ENCODE peak calls at places on chromosomes 11 and 22, in nine cellular contexts. W is thyroid gland, N is adrenal gland, S is right lobe of liver, K is tibial nerve, L is body of pancreas, G is suprapubic skin, E is IMR-90, A is sigmoid colon. X is an unnamed sample. For H3K4me1, the result is how much of the 10 kb centered on the place peaks cover.

GRCh38 chr22:27686534-27686933 is 115.0 kb downstream of the MN1 start:
- DNase-seq in L (peak), A (peak), S (no peak), N (peak), G (peak), K (no peak), W (peak), E (peak), X (no peak)

GRCh38 chr11:123308077-123308476 is 113.0 kb upstream of the CLMP start:
- DNase-seq in E (peak), G (no peak), N (no peak), A (no peak), L (no peak), K (no peak), S (no peak), W (peak), X (no peak)

GRCh38 chr22:31829505-31829904 is 75.7 kb downstream of the DEPDC5 start:
- DNase-seq in W (no peak), K (no peak), N (peak), G (no peak), E (peak), A (no peak), L (no peak), S (no peak), X (no peak)

GRCh38 chr11:47510231-47510630 is 42.7 kb downstream of the CELF1 start:
- DNase-seq in S (no peak), E (peak), W (no peak), G (no peak), A (no peak), K (no peak), L (no peak), N (no peak), X (no peak)

GRCh38 chr11:78930810-78931209 is 356.1 kb upstream of the NARS2 start:
- DNase-seq in K (no peak), W (no peak), L (no peak), A (peak), G (no peak), N (no peak), E (no peak), S (no peak), X (no peak)

GRCh38 chr11:122808494-122808893 is 29.8 kb upstream of the CRTAM start:
- DNase-seq in K (no peak), G (no peak), N (no peak), E (peak), W (no peak), L (no peak), S (no peak), A (no peak), X (no peak)

GRCh38 chr11:64379160-64379559 is 20.2 kb downstream of the RPS6KA4 start:
- DNase-seq in E (no peak), N (no peak), L (no peak), S (no peak), G (no peak), W (no peak), A (no peak), K (no peak), X (no peak)

GRCh38 chr11:34425360-34425759 is 13.4 kb upstream of the CAT start:
- DNase-seq in A (no peak), E (no peak), N (no peak), K (no peak), L (no peak), W (no peak), G (no peak), S (no peak), X (no peak)

GRCh38 chr11:72553748-72554147 is 119.4 kb upstream of the CLPB start:
- DNase-seq in E (no peak), N (no peak), S (no peak), K (no peak), W (no peak), L (no peak), G (no peak), A (no peak), X (no peak)

GRCh38 chr11:96314326-96315050 is 28.5 kb downstream of the MAML2 start:
- DNase-seq in S (no peak), K (no peak), L (no peak), E (peak), N (no peak), A (no peak), W (no peak), G (no peak), X (no peak)

GRCh38 chr22:40721266-40721665 is 42.0 kb downstream of the MCHR1 start:
- DNase-seq in S (no peak), N (no peak), E (peak), A (no peak), K (no peak), L (no peak), W (no peak), G (no peak), X (no peak)

GRCh38 chr22:37747090-37747714 is 50.4 kb downstream of the TRIOBP start:
- DNase-seq in G (no peak), K (no peak), L (peak), A (peak), N (peak), W (peak), E (peak), S (no peak), X (no peak)

GRCh38 chr11:130114281-130114680 is 44.6 kb downstream of the APLP2 start:
- DNase-seq in N (no peak), G (no peak), L (no peak), K (no peak), W (no peak), A (no peak), S (no peak), E (no peak), X (no peak)

GRCh38 chr11:130168105-130168504 is 8.5 kb downstream of the ST14 start:
- DNase-seq in W (no peak), L (no peak), E (peak), K (no peak), S (no peak), N (no peak), G (no peak), A (no peak), X (no peak)

GRCh38 chr11:11486002-11486401 is 133.0 kb upstream of the CSNK2A3 start:
- DNase-seq in W (peak), E (no peak), S (peak), N (no peak), G (no peak), A (no peak), L (peak), K (no peak), X (no peak)

GRCh38 chr11:112881461-112881860 is 79.8 kb upstream of the NCAM1 start:
- DNase-seq in S (no peak), G (peak), A (peak), L (peak), W (peak), K (no peak), N (peak), E (no peak), X (peak)

GRCh38 chr22:38347181-38347943 is 30.1 kb upstream of the CSNK1E start:
- DNase-seq in A (peak), S (no peak), K (peak), N (peak), G (peak), W (peak), E (no peak), L (no peak), X (no peak)

GRCh38 chr11:111954154-111954553 is 17.0 kb downstream of the DIXDC1 start:
- DNase-seq in A (no peak), K (no peak), G (no peak), L (no peak), N (no peak), S (no peak), E (no peak), W (no peak), X (no peak)

GRCh38 chr11:65506770-65507485 is 8.1 kb downstream of the MALAT1 start:
- DNase-seq in E (peak), L (peak), N (peak), W (peak), G (peak), A (peak), S (no peak), K (no peak), X (no peak)

GRCh38 chr11:57566035-57566504 is 1.4 kb downstream of the UBE2L6 start:
- DNase-seq in K (no peak), G (no peak), W (peak), S (peak), N (no peak), L (no peak), A (no peak), E (peak), X (no peak)

GRCh38 chr11:9260182-9261146 is 4.7 kb downstream of the DENND5A start:
- DNase-seq in K (no peak), L (no peak), N (no peak), S (no peak), A (no peak), W (no peak), G (no peak), E (no peak), X (no peak)

GRCh38 chr11:71184421-71185210 is 67.8 kb downstream of the SHANK2 start:
- DNase-seq in S (peak), E (no peak), G (peak), K (no peak), N (no peak), L (peak), W (no peak), A (peak), X (no peak)

GRCh38 chr22:30204742-30205111 is 41.8 kb downstream of the LIF start:
- DNase-seq in K (no peak), N (no peak), E (peak), W (no peak), A (no peak), G (peak), S (no peak), L (no peak), X (no peak)

GRCh38 chr11:85685131-85685819 is 720 bp downstream of the CCDC89 start:
- DNase-seq in G (no peak), N (no peak), K (no peak), A (peak), S (no peak), E (peak), L (no peak), W (no peak), X (no peak)

GRCh38 chr11:73962097-73962705 is 11.4 kb downstream of the DNAJB13 start:
- DNase-seq in L (no peak), S (no peak), N (no peak), W (no peak), A (no peak), E (no peak), G (peak), K (no peak), X (no peak)

GRCh38 chr11:126361400-126361799 is 5.9 kb downstream of the ST3GAL4 start:
- DNase-seq in E (no peak), G (peak), K (no peak), S (no peak), A (peak), L (no peak), N (no peak), W (no peak), X (no peak)

GRCh38 chr11:86183694-86184093 is 60.9 kb upstream of the EED start:
- DNase-seq in G (no peak), L (no peak), N (no peak), K (no peak), E (peak), A (no peak), W (no peak), S (no peak), X (no peak)

GRCh38 chr11:110131386-110132123 is 38.4 kb downstream of the ZC3H12C start:
- DNase-seq in A (no peak), K (no peak), L (no peak), G (no peak), W (no peak), E (no peak), N (no peak), S (no peak), X (no peak)

GRCh38 chr11:68213135-68213515 is at the start of gene KMT5B:
- DNase-seq in K (no peak), W (peak), G (no peak), A (no peak), S (peak), L (peak), E (peak), N (peak), X (no peak)

GRCh38 chr11:126476256-126476970 is 120.9 kb downstream of the ST3GAL4 start:
- DNase-seq in N (no peak), E (no peak), K (no peak), A (no peak), W (no peak), S (no peak), L (no peak), G (no peak), X (no peak)

GRCh38 chr22:48647606-48648515 is 1179.8 kb downstream of the BRD1 start:
- DNase-seq in K (no peak), N (no peak), E (no peak), W (no peak), L (no peak), S (no peak), A (no peak), G (no peak), X (no peak)

GRCh38 chr11:96090711-96091110 is 166.8 kb upstream of the MTMR2 start:
- DNase-seq in W (no peak), S (no peak), L (no peak), G (no peak), K (no peak), E (peak), A (no peak), N (no peak), X (no peak)

GRCh38 chr11:61971177-61972111 is 4.0 kb upstream of the FTH1 start:
- DNase-seq in L (peak), E (peak), K (peak), G (peak), W (peak), A (peak), N (peak), S (peak), X (peak)

GRCh38 chr22:23074451-23074850 is 4.1 kb downstream of the GNAZ start:
- DNase-seq in L (no peak), G (no peak), A (peak), E (no peak), K (no peak), W (no peak), N (no peak), S (no peak), X (no peak)

GRCh38 chr11:92224394-92225205 is at the start of gene FAT3:
- DNase-seq in L (peak), G (no peak), N (no peak), W (no peak), K (no peak), E (peak), S (no peak), A (peak), X (no peak)

GRCh38 chr11:114200785-114201184 is 95.4 kb upstream of the NNMT start:
- DNase-seq in E (no peak), N (no peak), W (no peak), S (no peak), L (no peak), G (no peak), K (no peak), A (no peak), X (no peak)

GRCh38 chr11:114199051-114199450 is 97.1 kb upstream of the NNMT start:
- DNase-seq in S (no peak), G (no peak), K (no peak), A (no peak), N (no peak), W (no peak), L (no peak), E (no peak), X (no peak)

GRCh38 chr11:114200351-114200750 is 95.8 kb upstream of the NNMT start:
- DNase-seq in S (no peak), G (no peak), N (no peak), A (no peak), E (no peak), W (no peak), L (no peak), K (no peak), X (no peak)

GRCh38 chr11:114202011-114202609 is 94.1 kb upstream of the NNMT start:
- DNase-seq in S (no peak), G (no peak), K (no peak), A (no peak), L (no peak), N (no peak), E (no peak), W (no peak), X (no peak)

GRCh38 chr11:114201219-114201618 is 95.0 kb upstream of the NNMT start:
- DNase-seq in A (no peak), E (no peak), W (no peak), G (no peak), K (no peak), S (no peak), N (no peak), L (no peak), X (no peak)
- H3K4me1 ChIP-seq in A (half or more), E (under half), W (under half), G (under half), K (under half), S (under half), N (half or more), L (under half), X (half or more)

DNA sequence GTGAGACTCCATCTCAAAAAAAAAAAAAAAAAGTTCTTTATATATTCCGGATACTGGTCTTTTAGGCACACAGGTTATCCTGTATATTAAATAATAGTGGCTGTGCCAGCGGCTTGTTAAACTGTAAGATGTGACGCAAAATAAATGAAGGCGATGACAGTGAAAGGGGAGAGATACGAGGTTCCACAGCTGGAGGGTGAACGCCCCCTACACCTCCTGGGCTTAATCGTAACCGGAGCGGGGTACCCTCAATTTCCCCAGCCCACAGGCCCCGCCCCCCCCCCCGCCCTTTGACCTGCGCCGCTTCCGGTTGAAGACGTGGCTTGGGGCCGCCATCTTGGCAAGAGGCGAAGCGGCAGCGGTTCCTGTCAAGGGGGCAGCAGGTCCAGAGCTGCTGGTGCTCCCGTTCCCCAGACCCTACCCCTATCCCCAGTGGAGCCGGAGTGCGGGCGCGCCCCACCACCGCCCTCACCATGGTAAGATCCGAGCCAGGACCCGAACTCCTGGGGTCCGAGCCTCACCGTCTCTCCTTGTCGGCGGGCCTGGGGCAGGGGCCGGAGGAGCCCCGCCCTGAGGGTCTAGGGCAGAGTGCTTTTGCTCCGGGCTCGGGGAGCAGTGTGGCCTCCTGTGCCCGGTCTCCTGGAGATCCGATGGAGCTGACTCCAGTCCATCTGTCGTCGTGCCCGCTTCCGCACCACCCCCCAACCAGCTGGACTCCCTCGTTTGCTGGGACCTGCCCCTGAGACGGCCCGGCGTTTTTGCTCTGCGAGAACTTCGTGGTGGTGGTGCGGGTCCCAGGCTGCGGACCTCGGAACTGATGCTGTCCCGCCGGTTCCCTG is at the start of gene ARCN1:
- DNase-seq in G (peak), S (peak), E (peak), W (peak), N (peak), K (peak), L (peak), A (peak), X (peak)
- TF ChIP-seq POLR2A in G (no peak), S (peak), E (peak), W (no peak), N (no peak), K (peak), L (peak), A (no peak), X (no peak)

DNA sequence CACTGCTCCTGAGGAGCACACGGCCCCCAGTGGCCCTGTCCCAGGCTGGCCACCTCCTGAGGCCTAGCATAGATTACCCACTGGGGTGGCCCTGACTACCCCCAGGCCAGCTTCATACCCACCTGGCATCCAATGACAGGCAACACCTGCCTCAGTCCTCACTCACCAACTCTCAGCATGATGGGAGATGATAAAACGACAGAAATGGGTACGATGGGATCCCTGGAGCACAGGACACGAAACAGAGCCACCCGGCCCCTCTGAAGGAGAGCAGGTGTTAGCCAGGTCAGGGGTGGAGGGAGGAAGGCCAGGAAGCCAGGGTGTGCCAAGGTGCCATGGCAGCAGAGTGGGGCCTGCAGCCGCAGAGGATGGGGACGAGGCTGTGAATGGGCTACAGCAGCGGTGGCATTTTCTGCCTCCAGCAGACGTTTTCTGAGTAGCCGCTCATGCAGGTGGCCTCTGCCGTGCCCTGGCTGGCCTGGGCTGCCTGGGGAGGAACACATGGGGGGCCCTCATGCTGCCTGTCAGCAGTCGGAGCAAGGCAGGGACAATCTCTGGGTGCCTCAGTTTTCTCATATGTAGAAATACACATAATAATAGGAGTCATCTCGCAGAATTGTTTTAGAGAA is 50.2 kb upstream of the FGF3 start:
- DNase-seq in E (no peak), G (no peak), K (no peak), W (no peak), S (no peak), L (no peak), N (no peak), A (peak), X (no peak)
- H3K4me1 ChIP-seq in E (under half), G (under half), K (under half), W (under half), S (under half), L (under half), N (under half), A (under half), X (under half)

GRCh38 chr11:13337986-13338436 is 60.4 kb downstream of the BMAL1 start:
- DNase-seq in G (no peak), K (no peak), L (no peak), W (no peak), S (no peak), E (peak), N (no peak), A (no peak), X (no peak)

GRCh38 chr11:13338437-13339069 is 61.0 kb downstream of the BMAL1 start:
- DNase-seq in S (no peak), N (peak), G (no peak), K (no peak), W (peak), E (peak), A (no peak), L (no peak), X (no peak)

GRCh38 chr11:13343067-13343466 is 65.5 kb downstream of the BMAL1 start:
- DNase-seq in N (no peak), G (no peak), E (no peak), A (no peak), L (no peak), W (no peak), K (no peak), S (no peak), X (no peak)

GRCh38 chr11:13339196-13340153 is 61.9 kb downstream of the BMAL1 start:
- DNase-seq in S (peak), G (no peak), N (peak), L (no peak), W (no peak), E (peak), A (no peak), K (no peak), X (no peak)

DNA sequence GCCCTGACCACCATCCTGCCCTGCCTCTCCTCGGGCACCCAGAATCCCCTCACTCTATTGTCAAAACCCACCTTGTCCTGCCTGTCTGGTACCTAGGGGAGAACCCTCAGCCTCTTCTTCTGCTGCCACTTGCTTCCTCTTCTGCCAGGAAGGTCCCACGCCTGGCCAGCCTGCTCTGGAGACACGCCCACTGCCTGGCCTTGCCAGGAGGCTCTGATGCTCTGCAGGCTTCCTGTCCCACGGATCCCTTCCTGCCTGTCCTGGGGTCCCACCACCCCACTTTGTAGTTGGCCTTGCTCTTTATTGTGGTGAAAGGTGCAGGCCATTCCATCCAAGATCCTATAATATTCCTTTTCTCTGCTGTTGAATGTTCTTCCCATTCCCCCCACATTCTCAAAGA is 63.4 kb downstream of the BMAL1 start:
- DNase-seq in A (no peak), N (no peak), E (no peak), K (no peak), W (no peak), L (no peak), G (no peak), S (no peak), X (no peak)
- TF ChIP-seq POLR2A in A (no peak), N (no peak), E (no peak), K (no peak), W (no peak), L (no peak), G (no peak), S (no peak), X (no peak)

X was measured in esophagus squamous epithelium.